ENCODE peak calls at places on chromosomes 11 and 22, in six cellular contexts. One of them, this sample, is unnamed.

GRCh38 chr22:47204002-47204979 is 441.8 kb downstream of the TBC1D22A start:
- DNase-seq in cardiac muscle cell: peak; percentile 15
- DNase-seq in adrenal gland: no peak
- DNase-seq in prostate gland: no peak
- DNase-seq in neuronal stem cell: no peak
- DNase-seq in left ventricle myocardium inferior: no peak
- DNase-seq in this sample: no peak

GRCh38 chr22:49704345-49705215 is 123.1 kb downstream of the BRD1 start:
- DNase-seq in cardiac muscle cell: no peak
- DNase-seq in adrenal gland: no peak
- DNase-seq in prostate gland: no peak
- DNase-seq in neuronal stem cell: no peak
- DNase-seq in left ventricle myocardium inferior: no peak
- DNase-seq in this sample: no peak

GRCh38 chr22:47168900-47169800 is 406.7 kb downstream of the TBC1D22A start:
- DNase-seq in cardiac muscle cell: peak; percentile 15
- DNase-seq in adrenal gland: peak; percentile 13
- DNase-seq in prostate gland: no peak
- DNase-seq in neuronal stem cell: no peak
- DNase-seq in left ventricle myocardium inferior: no peak
- DNase-seq in this sample: no peak

GRCh38 chr11:75733346-75734107 is 15.9 kb downstream of the MOGAT2 start:
- DNase-seq in cardiac muscle cell: no peak
- DNase-seq in adrenal gland: no peak
- DNase-seq in prostate gland: peak; percentile 13
- DNase-seq in neuronal stem cell: no peak
- DNase-seq in left ventricle myocardium inferior: peak; percentile 27
- DNase-seq in this sample: no peak

GRCh38 chr22:50002791-50003190 is 9.8 kb downstream of the IL17REL start:
- DNase-seq in cardiac muscle cell: peak; percentile 18
- DNase-seq in adrenal gland: no peak
- DNase-seq in prostate gland: no peak
- DNase-seq in neuronal stem cell: no peak
- DNase-seq in left ventricle myocardium inferior: no peak
- DNase-seq in this sample: no peak

GRCh38 chr11:111355101-111355500 is 24.0 kb downstream of the POU2AF1 start:
- DNase-seq in cardiac muscle cell: no peak
- DNase-seq in adrenal gland: no peak
- DNase-seq in prostate gland: no peak
- DNase-seq in neuronal stem cell: no peak
- DNase-seq in left ventricle myocardium inferior: no peak
- DNase-seq in this sample: no peak

GRCh38 chr22:33049125-33049729 is 9.0 kb downstream of the SYN3 start:
- DNase-seq in cardiac muscle cell: peak; percentile 87
- DNase-seq in adrenal gland: peak; percentile 83
- DNase-seq in prostate gland: peak; percentile 83
- DNase-seq in neuronal stem cell: peak; percentile 49
- DNase-seq in left ventricle myocardium inferior: peak; percentile 70
- DNase-seq in this sample: peak; percentile 21

GRCh38 chr11:59199546-59200420 is 12.9 kb downstream of the MPEG1 start:
- DNase-seq in cardiac muscle cell: no peak
- DNase-seq in adrenal gland: no peak
- DNase-seq in prostate gland: no peak
- DNase-seq in neuronal stem cell: no peak
- DNase-seq in left ventricle myocardium inferior: no peak
- DNase-seq in this sample: no peak

GRCh38 chr22:39960791-39961746 is 872 bp downstream of the TMA7B start:
- DNase-seq in cardiac muscle cell: peak; percentile 98
- DNase-seq in adrenal gland: no peak
- DNase-seq in prostate gland: no peak
- DNase-seq in neuronal stem cell: no peak
- DNase-seq in left ventricle myocardium inferior: no peak
- DNase-seq in this sample: peak; percentile 85

GRCh38 chr22:17264321-17265052 is 45.3 kb upstream of the ADA2 start:
- DNase-seq in cardiac muscle cell: peak; percentile 64
- DNase-seq in adrenal gland: no peak
- DNase-seq in prostate gland: no peak
- DNase-seq in neuronal stem cell: no peak
- DNase-seq in left ventricle myocardium inferior: peak; percentile 30
- DNase-seq in this sample: no peak

GRCh38 chr11:32991427-32991826 is 24.3 kb upstream of the DEPDC7 start:
- DNase-seq in cardiac muscle cell: no peak
- DNase-seq in adrenal gland: no peak
- DNase-seq in prostate gland: no peak
- DNase-seq in neuronal stem cell: no peak
- DNase-seq in left ventricle myocardium inferior: no peak
- DNase-seq in this sample: no peak

GRCh38 chr22:38273135-38273761 is 438 bp upstream of the TMEM184B start:
- DNase-seq in cardiac muscle cell: peak; percentile 39
- DNase-seq in adrenal gland: no peak
- DNase-seq in prostate gland: no peak
- DNase-seq in neuronal stem cell: no peak
- DNase-seq in left ventricle myocardium inferior: no peak
- DNase-seq in this sample: no peak

GRCh38 chr11:46410021-46410420 is 18.4 kb upstream of the CHRM4 start:
- DNase-seq in cardiac muscle cell: peak; percentile 36
- DNase-seq in adrenal gland: no peak
- DNase-seq in prostate gland: no peak
- DNase-seq in neuronal stem cell: no peak
- DNase-seq in left ventricle myocardium inferior: no peak
- DNase-seq in this sample: no peak

GRCh38 chr22:47629273-47629711 is 866.8 kb downstream of the TBC1D22A start:
- DNase-seq in cardiac muscle cell: no peak
- DNase-seq in adrenal gland: no peak
- DNase-seq in prostate gland: no peak
- DNase-seq in neuronal stem cell: no peak
- DNase-seq in left ventricle myocardium inferior: no peak
- DNase-seq in this sample: no peak

GRCh38 chr11:113464416-113464815 is 10.8 kb downstream of the DRD2 start:
- DNase-seq in cardiac muscle cell: no peak
- DNase-seq in adrenal gland: no peak
- DNase-seq in prostate gland: no peak
- DNase-seq in neuronal stem cell: no peak
- DNase-seq in left ventricle myocardium inferior: no peak
- DNase-seq in this sample: no peak

GRCh38 chr11:102637731-102638130 is 12.6 kb upstream of the MMP20 start:
- DNase-seq in cardiac muscle cell: peak; percentile 32
- DNase-seq in adrenal gland: no peak
- DNase-seq in prostate gland: no peak
- DNase-seq in neuronal stem cell: no peak
- DNase-seq in left ventricle myocardium inferior: no peak
- DNase-seq in this sample: no peak

GRCh38 chr22:38069372-38070249 is 12.4 kb downstream of the PICK1 start:
- DNase-seq in cardiac muscle cell: peak; percentile 58
- DNase-seq in adrenal gland: no peak
- DNase-seq in prostate gland: peak; percentile 77
- DNase-seq in neuronal stem cell: no peak
- DNase-seq in left ventricle myocardium inferior: peak; percentile 83
- DNase-seq in this sample: no peak

GRCh38 chr11:130671801-130672700 is 223.6 kb downstream of the ADAMTS15 start:
- DNase-seq in cardiac muscle cell: peak; percentile 91
- DNase-seq in adrenal gland: no peak
- DNase-seq in prostate gland: no peak
- DNase-seq in neuronal stem cell: peak; percentile 23
- DNase-seq in left ventricle myocardium inferior: peak; percentile 69
- DNase-seq in this sample: no peak

GRCh38 chr11:79461144-79461543 is 20.3 kb upstream of the TENM4 start:
- DNase-seq in cardiac muscle cell: peak; percentile 72
- DNase-seq in adrenal gland: peak; percentile 48
- DNase-seq in prostate gland: no peak
- DNase-seq in neuronal stem cell: peak; percentile 21
- DNase-seq in left ventricle myocardium inferior: no peak
- DNase-seq in this sample: no peak

GRCh38 chr11:34655335-34656008 is 34.6 kb downstream of the EHF start:
- DNase-seq in cardiac muscle cell: peak; percentile 77
- DNase-seq in adrenal gland: no peak
- DNase-seq in prostate gland: no peak
- DNase-seq in neuronal stem cell: no peak
- DNase-seq in left ventricle myocardium inferior: no peak
- DNase-seq in this sample: no peak

GRCh38 chr11:34656062-34656720 is 35.3 kb downstream of the EHF start:
- DNase-seq in cardiac muscle cell: peak; percentile 35
- DNase-seq in adrenal gland: no peak
- DNase-seq in prostate gland: no peak
- DNase-seq in neuronal stem cell: no peak
- DNase-seq in left ventricle myocardium inferior: no peak
- DNase-seq in this sample: no peak

GRCh38 chr11:34653031-34653430 is 32.1 kb downstream of the EHF start:
- DNase-seq in cardiac muscle cell: no peak
- DNase-seq in adrenal gland: no peak
- DNase-seq in prostate gland: no peak
- DNase-seq in neuronal stem cell: no peak
- DNase-seq in left ventricle myocardium inferior: no peak
- DNase-seq in this sample: no peak

GRCh38 chr11:34653851-34654490 is 33.1 kb downstream of the EHF start:
- DNase-seq in cardiac muscle cell: peak; percentile 96
- DNase-seq in adrenal gland: peak; percentile 95
- DNase-seq in prostate gland: peak; percentile 87
- DNase-seq in neuronal stem cell: no peak
- DNase-seq in left ventricle myocardium inferior: no peak
- DNase-seq in this sample: no peak

GRCh38 chr11:34654491-34655334 is 33.8 kb downstream of the EHF start:
- DNase-seq in cardiac muscle cell: peak; percentile 75
- DNase-seq in adrenal gland: peak; percentile 94
- DNase-seq in prostate gland: peak; percentile 97
- DNase-seq in neuronal stem cell: no peak
- DNase-seq in left ventricle myocardium inferior: peak; percentile 40
- DNase-seq in this sample: no peak
- H3K4me1 ChIP-seq in cardiac muscle cell: no peaks in the 10 kb centered on the region
- H3K4me1 ChIP-seq in adrenal gland: peaks cover 33% of the 10 kb centered on the region
- H3K4me1 ChIP-seq in prostate gland: peaks cover 31% of the 10 kb centered on the region
- H3K4me1 ChIP-seq in neuronal stem cell: peaks cover 13% of the 10 kb centered on the region
- H3K4me1 ChIP-seq in left ventricle myocardium inferior: no peaks in the 10 kb centered on the region
- H3K4me1 ChIP-seq in this sample: peaks cover 19% of the 10 kb centered on the region

GRCh38 chr11:68581439-68581838 is 102.9 kb upstream of the GAL start:
- DNase-seq in cardiac muscle cell: no peak
- DNase-seq in adrenal gland: no peak
- DNase-seq in prostate gland: no peak
- DNase-seq in neuronal stem cell: no peak
- DNase-seq in left ventricle myocardium inferior: peak; percentile 44
- DNase-seq in this sample: no peak
- H3K36me3 ChIP-seq in cardiac muscle cell: peaks cover 51% of the 10 kb centered on the region
- H3K36me3 ChIP-seq in adrenal gland: peaks cover 43% of the 10 kb centered on the region
- H3K36me3 ChIP-seq in prostate gland: no peaks in the 10 kb centered on the region
- H3K36me3 ChIP-seq in neuronal stem cell: peaks cover 33% of the 10 kb centered on the region
- H3K36me3 ChIP-seq in left ventricle myocardium inferior: peaks cover 51% of the 10 kb centered on the region
- H3K36me3 ChIP-seq in this sample: peaks cover 50% of the 10 kb centered on the region

DNA sequence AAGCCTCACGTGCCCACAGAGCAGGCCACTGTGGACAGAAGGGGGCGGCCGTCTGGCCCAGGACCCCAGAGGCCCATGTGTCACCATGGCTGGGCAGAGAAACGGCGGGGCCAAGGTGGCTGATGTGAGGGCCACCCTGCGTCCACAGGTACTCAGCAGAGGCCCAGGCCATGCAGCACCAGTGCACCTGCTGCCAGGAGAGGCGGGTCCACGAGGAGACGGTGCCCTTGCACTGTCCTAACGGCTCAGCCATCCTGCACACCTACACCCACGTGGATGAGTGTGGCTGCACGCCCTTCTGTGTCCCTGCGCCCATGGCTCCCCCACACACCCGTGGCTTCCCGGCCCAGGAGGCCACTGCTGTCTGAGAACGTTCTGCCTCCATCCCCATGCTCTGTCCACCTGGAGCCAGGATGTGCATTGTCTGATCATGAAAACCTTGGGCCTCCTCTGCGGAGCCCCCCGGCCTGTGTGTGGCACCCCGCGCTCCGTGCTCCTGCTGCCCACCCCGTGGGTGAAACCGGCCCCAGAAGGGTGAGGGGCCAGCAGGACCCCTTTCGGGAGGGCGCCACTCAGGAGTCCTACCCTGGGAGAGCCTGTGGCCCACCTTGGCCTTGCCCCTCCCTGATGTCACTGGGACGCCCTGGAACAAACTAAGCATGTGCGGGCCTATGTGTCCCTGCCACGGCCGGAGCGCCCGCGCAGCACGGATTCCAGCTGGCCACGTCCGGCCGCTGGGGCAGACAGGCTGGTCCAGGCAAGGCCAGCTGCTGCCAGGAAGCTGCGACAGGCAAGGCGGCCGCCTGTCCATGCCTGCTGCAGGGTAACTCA is 38.6 kb downstream of the MUC5B start:
- DNase-seq in cardiac muscle cell: no peak
- DNase-seq in adrenal gland: no peak
- DNase-seq in prostate gland: no peak
- DNase-seq in neuronal stem cell: no peak
- DNase-seq in left ventricle myocardium inferior: no peak
- DNase-seq in this sample: no peak
- H3K4me3 ChIP-seq in cardiac muscle cell: no peak overlapping the region
- H3K4me3 ChIP-seq in adrenal gland: no peak overlapping the region
- H3K4me3 ChIP-seq in prostate gland: peak overlapping the region; percentile 32
- H3K4me3 ChIP-seq in neuronal stem cell: no peak overlapping the region
- H3K4me3 ChIP-seq in left ventricle myocardium inferior: peak overlapping the region; percentile 66
- H3K4me3 ChIP-seq in this sample: no peak overlapping the region

GRCh38 chr11:68011046-68011943 is 1.2 kb downstream of the ALDH3B1 start:
- DNase-seq in cardiac muscle cell: no peak
- DNase-seq in adrenal gland: peak; percentile 21
- DNase-seq in prostate gland: no peak
- DNase-seq in neuronal stem cell: no peak
- DNase-seq in left ventricle myocardium inferior: no peak
- DNase-seq in this sample: no peak
- H3K4me1 ChIP-seq in cardiac muscle cell: peaks cover 7% of the 10 kb centered on the region
- H3K4me1 ChIP-seq in adrenal gland: peaks cover 68% of the 10 kb centered on the region
- H3K4me1 ChIP-seq in prostate gland: no peaks in the 10 kb centered on the region
- H3K4me1 ChIP-seq in neuronal stem cell: peaks cover 8% of the 10 kb centered on the region
- H3K4me1 ChIP-seq in left ventricle myocardium inferior: peaks cover 29% of the 10 kb centered on the region
- H3K4me1 ChIP-seq in this sample: no peaks in the 10 kb centered on the region

GRCh38 chr11:864928-865327 is 22.3 kb downstream of the TSPAN4 start:
- DNase-seq in cardiac muscle cell: no peak
- DNase-seq in adrenal gland: no peak
- DNase-seq in prostate gland: no peak
- DNase-seq in neuronal stem cell: no peak
- DNase-seq in left ventricle myocardium inferior: no peak
- DNase-seq in this sample: no peak
- H3K36me3 ChIP-seq in cardiac muscle cell: peaks cover 3% of the 10 kb centered on the region
- H3K36me3 ChIP-seq in adrenal gland: peaks cover 4% of the 10 kb centered on the region
- H3K36me3 ChIP-seq in prostate gland: no peaks in the 10 kb centered on the region
- H3K36me3 ChIP-seq in neuronal stem cell: peaks cover 4% of the 10 kb centered on the region
- H3K36me3 ChIP-seq in left ventricle myocardium inferior: peaks cover 45% of the 10 kb centered on the region
- H3K36me3 ChIP-seq in this sample: no peaks in the 10 kb centered on the region

GRCh38 chr11:74468521-74469280 is 1.4 kb upstream of the KCNE3 start:
- DNase-seq in cardiac muscle cell: peak; percentile 22
- DNase-seq in adrenal gland: no peak
- DNase-seq in prostate gland: no peak
- DNase-seq in neuronal stem cell: no peak
- DNase-seq in left ventricle myocardium inferior: no peak
- DNase-seq in this sample: no peak

GRCh38 chr11:74465291-74465708 is 2.0 kb downstream of the KCNE3 start:
- DNase-seq in cardiac muscle cell: no peak
- DNase-seq in adrenal gland: no peak
- DNase-seq in prostate gland: no peak
- DNase-seq in neuronal stem cell: no peak
- DNase-seq in left ventricle myocardium inferior: no peak
- DNase-seq in this sample: no peak

GRCh38 chr11:74468058-74468457 is 709 bp upstream of the KCNE3 start:
- DNase-seq in cardiac muscle cell: no peak
- DNase-seq in adrenal gland: no peak
- DNase-seq in prostate gland: no peak
- DNase-seq in neuronal stem cell: no peak
- DNase-seq in left ventricle myocardium inferior: no peak
- DNase-seq in this sample: no peak

GRCh38 chr11:74464746-74465145 is 2.6 kb downstream of the KCNE3 start:
- DNase-seq in cardiac muscle cell: no peak
- DNase-seq in adrenal gland: no peak
- DNase-seq in prostate gland: no peak
- DNase-seq in neuronal stem cell: no peak
- DNase-seq in left ventricle myocardium inferior: no peak
- DNase-seq in this sample: no peak

GRCh38 chr11:74466916-74467885 is at the start of gene KCNE3:
- DNase-seq in cardiac muscle cell: peak; percentile 70
- DNase-seq in adrenal gland: peak; percentile 29
- DNase-seq in prostate gland: no peak
- DNase-seq in neuronal stem cell: no peak
- DNase-seq in left ventricle myocardium inferior: peak; percentile 69
- DNase-seq in this sample: no peak
- H3K4me3 ChIP-seq in cardiac muscle cell: peak within 1 kb of the TSS; percentile 6
- H3K4me3 ChIP-seq in adrenal gland: peak within 1 kb of the TSS; percentile 6
- H3K4me3 ChIP-seq in prostate gland: peak within 1 kb of the TSS; percentile 57
- H3K4me3 ChIP-seq in neuronal stem cell: peak within 1 kb of the TSS; percentile 71
- H3K4me3 ChIP-seq in left ventricle myocardium inferior: peak within 1 kb of the TSS; percentile 70
- H3K4me3 ChIP-seq in this sample: no peak within 1 kb of the TSS